ENCODE peak calls at places on chromosomes 3 and 15, in nine cellular contexts. One of them, this sample, is unnamed.

GRCh38 chr3:14152233-14152962 is 26.0 kb downstream of the XPC start:
- DNase-seq in AG10803: no peak
- DNase-seq in ovary: no peak
- DNase-seq in adrenal gland: no peak
- DNase-seq in body of pancreas: no peak
- DNase-seq in stomach: no peak
- DNase-seq in GM12864: no peak
- DNase-seq in A673: no peak
- DNase-seq in heart left ventricle: no peak
- DNase-seq in this sample: peak

GRCh38 chr15:65423977-65424679 is 1.4 kb upstream of the IGDCC4 start:
- DNase-seq in AG10803: peak
- DNase-seq in ovary: no peak
- DNase-seq in adrenal gland: no peak
- DNase-seq in body of pancreas: no peak
- DNase-seq in stomach: no peak
- DNase-seq in GM12864: no peak
- DNase-seq in A673: peak
- DNase-seq in heart left ventricle: no peak
- DNase-seq in this sample: no peak

GRCh38 chr3:2198880-2199279 is 100.2 kb downstream of the CNTN4 start:
- DNase-seq in AG10803: no peak
- DNase-seq in ovary: no peak
- DNase-seq in adrenal gland: no peak
- DNase-seq in body of pancreas: no peak
- DNase-seq in stomach: no peak
- DNase-seq in GM12864: no peak
- DNase-seq in A673: no peak
- DNase-seq in heart left ventricle: no peak
- DNase-seq in this sample: no peak

GRCh38 chr3:46196261-46196957 is 11.7 kb downstream of the CCR1 start:
- DNase-seq in AG10803: no peak
- DNase-seq in ovary: no peak
- DNase-seq in adrenal gland: no peak
- DNase-seq in body of pancreas: no peak
- DNase-seq in stomach: no peak
- DNase-seq in GM12864: no peak
- DNase-seq in A673: no peak
- DNase-seq in heart left ventricle: no peak
- DNase-seq in this sample: no peak

GRCh38 chr3:58568572-58569286 is 8.5 kb downstream of the FAM107A start:
- DNase-seq in AG10803: peak
- DNase-seq in ovary: peak
- DNase-seq in adrenal gland: peak
- DNase-seq in body of pancreas: peak
- DNase-seq in stomach: peak
- DNase-seq in GM12864: no peak
- DNase-seq in A673: peak
- DNase-seq in heart left ventricle: peak
- DNase-seq in this sample: peak

GRCh38 chr3:38164136-38164965 is 986 bp upstream of the OXSR1 start:
- DNase-seq in AG10803: no peak
- DNase-seq in ovary: peak
- DNase-seq in adrenal gland: peak
- DNase-seq in body of pancreas: peak
- DNase-seq in stomach: no peak
- DNase-seq in GM12864: no peak
- DNase-seq in A673: no peak
- DNase-seq in heart left ventricle: no peak
- DNase-seq in this sample: no peak

GRCh38 chr3:147977001-147977400 is 567.8 kb downstream of the ZIC1 start:
- DNase-seq in AG10803: no peak
- DNase-seq in ovary: no peak
- DNase-seq in adrenal gland: no peak
- DNase-seq in body of pancreas: no peak
- DNase-seq in stomach: no peak
- DNase-seq in GM12864: no peak
- DNase-seq in A673: no peak
- DNase-seq in heart left ventricle: no peak
- DNase-seq in this sample: no peak

GRCh38 chr3:63364495-63364894 is 86.4 kb downstream of the SYNPR start:
- DNase-seq in AG10803: peak
- DNase-seq in ovary: no peak
- DNase-seq in adrenal gland: no peak
- DNase-seq in body of pancreas: no peak
- DNase-seq in stomach: no peak
- DNase-seq in GM12864: no peak
- DNase-seq in A673: peak
- DNase-seq in heart left ventricle: no peak
- DNase-seq in this sample: peak

GRCh38 chr15:68384451-68385239 is 47.3 kb downstream of the ITGA11 start:
- DNase-seq in AG10803: peak
- DNase-seq in ovary: no peak
- DNase-seq in adrenal gland: peak
- DNase-seq in body of pancreas: no peak
- DNase-seq in stomach: peak
- DNase-seq in GM12864: no peak
- DNase-seq in A673: no peak
- DNase-seq in heart left ventricle: no peak
- DNase-seq in this sample: no peak

GRCh38 chr15:77860101-77860691 is 217.3 kb downstream of the TBC1D2B start:
- DNase-seq in AG10803: no peak
- DNase-seq in ovary: no peak
- DNase-seq in adrenal gland: no peak
- DNase-seq in body of pancreas: peak
- DNase-seq in stomach: no peak
- DNase-seq in GM12864: no peak
- DNase-seq in A673: no peak
- DNase-seq in heart left ventricle: no peak
- DNase-seq in this sample: no peak

GRCh38 chr3:141746962-141747361 is 8.9 kb downstream of the RNF7 start:
- DNase-seq in AG10803: no peak
- DNase-seq in ovary: no peak
- DNase-seq in adrenal gland: no peak
- DNase-seq in body of pancreas: no peak
- DNase-seq in stomach: no peak
- DNase-seq in GM12864: no peak
- DNase-seq in A673: no peak
- DNase-seq in heart left ventricle: no peak
- DNase-seq in this sample: no peak

GRCh38 chr3:74443102-74443501 is 171.4 kb downstream of the CNTN3 start:
- DNase-seq in AG10803: peak
- DNase-seq in ovary: no peak
- DNase-seq in adrenal gland: no peak
- DNase-seq in body of pancreas: no peak
- DNase-seq in stomach: no peak
- DNase-seq in GM12864: no peak
- DNase-seq in A673: no peak
- DNase-seq in heart left ventricle: no peak
- DNase-seq in this sample: peak

GRCh38 chr3:5505163-5505562 is 317.7 kb downstream of the EDEM1 start:
- DNase-seq in AG10803: no peak
- DNase-seq in ovary: no peak
- DNase-seq in adrenal gland: no peak
- DNase-seq in body of pancreas: no peak
- DNase-seq in stomach: no peak
- DNase-seq in GM12864: no peak
- DNase-seq in A673: no peak
- DNase-seq in heart left ventricle: no peak
- DNase-seq in this sample: no peak

GRCh38 chr15:75712668-75713337 is at the start of gene CSPG4:
- DNase-seq in AG10803: peak
- DNase-seq in ovary: peak
- DNase-seq in adrenal gland: peak
- DNase-seq in body of pancreas: peak
- DNase-seq in stomach: peak
- DNase-seq in GM12864: no peak
- DNase-seq in A673: no peak
- DNase-seq in heart left ventricle: peak
- DNase-seq in this sample: peak
- H3K4me3 ChIP-seq in AG10803: peak
- H3K4me3 ChIP-seq in ovary: peak
- H3K4me3 ChIP-seq in adrenal gland: no peak
- H3K4me3 ChIP-seq in body of pancreas: no peak
- H3K4me3 ChIP-seq in stomach: peak
- H3K4me3 ChIP-seq in GM12864: no peak
- H3K4me3 ChIP-seq in A673: no peak
- H3K4me3 ChIP-seq in heart left ventricle: peak
- H3K4me3 ChIP-seq in this sample: peak

GRCh38 chr3:117995795-117996194 is 1038.9 kb downstream of the IGSF11 start:
- DNase-seq in AG10803: no peak
- DNase-seq in ovary: no peak
- DNase-seq in adrenal gland: no peak
- DNase-seq in body of pancreas: no peak
- DNase-seq in stomach: no peak
- DNase-seq in GM12864: no peak
- DNase-seq in A673: no peak
- DNase-seq in heart left ventricle: no peak
- DNase-seq in this sample: no peak
- H3K4me3 ChIP-seq in AG10803: no peak
- H3K4me3 ChIP-seq in ovary: no peak
- H3K4me3 ChIP-seq in adrenal gland: no peak
- H3K4me3 ChIP-seq in body of pancreas: no peak
- H3K4me3 ChIP-seq in stomach: peak
- H3K4me3 ChIP-seq in GM12864: no peak
- H3K4me3 ChIP-seq in A673: no peak
- H3K4me3 ChIP-seq in heart left ventricle: no peak
- H3K4me3 ChIP-seq in this sample: peak

GRCh38 chr3:125605771-125606170 is 10.5 kb upstream of the OSBPL11 start:
- DNase-seq in AG10803: no peak
- DNase-seq in ovary: no peak
- DNase-seq in adrenal gland: no peak
- DNase-seq in body of pancreas: no peak
- DNase-seq in stomach: no peak
- DNase-seq in GM12864: no peak
- DNase-seq in A673: no peak
- DNase-seq in heart left ventricle: no peak
- DNase-seq in this sample: no peak

GRCh38 chr3:125606291-125606690 is 11.0 kb upstream of the OSBPL11 start:
- DNase-seq in AG10803: no peak
- DNase-seq in ovary: no peak
- DNase-seq in adrenal gland: no peak
- DNase-seq in body of pancreas: no peak
- DNase-seq in stomach: no peak
- DNase-seq in GM12864: no peak
- DNase-seq in A673: no peak
- DNase-seq in heart left ventricle: no peak
- DNase-seq in this sample: no peak

GRCh38 chr3:125608419-125608818 is 13.1 kb upstream of the OSBPL11 start:
- DNase-seq in AG10803: no peak
- DNase-seq in ovary: no peak
- DNase-seq in adrenal gland: no peak
- DNase-seq in body of pancreas: no peak
- DNase-seq in stomach: no peak
- DNase-seq in GM12864: no peak
- DNase-seq in A673: no peak
- DNase-seq in heart left ventricle: no peak
- DNase-seq in this sample: no peak

GRCh38 chr3:125602752-125603649 is 7.7 kb upstream of the OSBPL11 start:
- DNase-seq in AG10803: peak
- DNase-seq in ovary: no peak
- DNase-seq in adrenal gland: peak
- DNase-seq in body of pancreas: peak
- DNase-seq in stomach: no peak
- DNase-seq in GM12864: no peak
- DNase-seq in A673: peak
- DNase-seq in heart left ventricle: no peak
- DNase-seq in this sample: peak
- H3K4me3 ChIP-seq in AG10803: no peak
- H3K4me3 ChIP-seq in ovary: no peak
- H3K4me3 ChIP-seq in adrenal gland: no peak
- H3K4me3 ChIP-seq in body of pancreas: no peak
- H3K4me3 ChIP-seq in stomach: no peak
- H3K4me3 ChIP-seq in GM12864: no peak
- H3K4me3 ChIP-seq in A673: peak
- H3K4me3 ChIP-seq in heart left ventricle: no peak
- H3K4me3 ChIP-seq in this sample: no peak

GRCh38 chr3:52530918-52531635 is 2.6 kb downstream of the NT5DC2 start:
- DNase-seq in AG10803: no peak
- DNase-seq in ovary: peak
- DNase-seq in adrenal gland: peak
- DNase-seq in body of pancreas: no peak
- DNase-seq in stomach: peak
- DNase-seq in GM12864: no peak
- DNase-seq in A673: no peak
- DNase-seq in heart left ventricle: peak
- DNase-seq in this sample: no peak

GRCh38 chr3:52532838-52533622 is 627 bp downstream of the NT5DC2 start:
- DNase-seq in AG10803: no peak
- DNase-seq in ovary: peak
- DNase-seq in adrenal gland: peak
- DNase-seq in body of pancreas: no peak
- DNase-seq in stomach: peak
- DNase-seq in GM12864: no peak
- DNase-seq in A673: no peak
- DNase-seq in heart left ventricle: no peak
- DNase-seq in this sample: peak

GRCh38 chr3:52533623-52534280 is at the start of gene NT5DC2:
- DNase-seq in AG10803: peak
- DNase-seq in ovary: peak
- DNase-seq in adrenal gland: peak
- DNase-seq in body of pancreas: peak
- DNase-seq in stomach: peak
- DNase-seq in GM12864: no peak
- DNase-seq in A673: peak
- DNase-seq in heart left ventricle: peak
- DNase-seq in this sample: peak

GRCh38 chr3:52532517-52532837 is 1.2 kb downstream of the NT5DC2 start:
- DNase-seq in AG10803: no peak
- DNase-seq in ovary: peak
- DNase-seq in adrenal gland: peak
- DNase-seq in body of pancreas: no peak
- DNase-seq in stomach: peak
- DNase-seq in GM12864: peak
- DNase-seq in A673: no peak
- DNase-seq in heart left ventricle: no peak
- DNase-seq in this sample: peak

DNA sequence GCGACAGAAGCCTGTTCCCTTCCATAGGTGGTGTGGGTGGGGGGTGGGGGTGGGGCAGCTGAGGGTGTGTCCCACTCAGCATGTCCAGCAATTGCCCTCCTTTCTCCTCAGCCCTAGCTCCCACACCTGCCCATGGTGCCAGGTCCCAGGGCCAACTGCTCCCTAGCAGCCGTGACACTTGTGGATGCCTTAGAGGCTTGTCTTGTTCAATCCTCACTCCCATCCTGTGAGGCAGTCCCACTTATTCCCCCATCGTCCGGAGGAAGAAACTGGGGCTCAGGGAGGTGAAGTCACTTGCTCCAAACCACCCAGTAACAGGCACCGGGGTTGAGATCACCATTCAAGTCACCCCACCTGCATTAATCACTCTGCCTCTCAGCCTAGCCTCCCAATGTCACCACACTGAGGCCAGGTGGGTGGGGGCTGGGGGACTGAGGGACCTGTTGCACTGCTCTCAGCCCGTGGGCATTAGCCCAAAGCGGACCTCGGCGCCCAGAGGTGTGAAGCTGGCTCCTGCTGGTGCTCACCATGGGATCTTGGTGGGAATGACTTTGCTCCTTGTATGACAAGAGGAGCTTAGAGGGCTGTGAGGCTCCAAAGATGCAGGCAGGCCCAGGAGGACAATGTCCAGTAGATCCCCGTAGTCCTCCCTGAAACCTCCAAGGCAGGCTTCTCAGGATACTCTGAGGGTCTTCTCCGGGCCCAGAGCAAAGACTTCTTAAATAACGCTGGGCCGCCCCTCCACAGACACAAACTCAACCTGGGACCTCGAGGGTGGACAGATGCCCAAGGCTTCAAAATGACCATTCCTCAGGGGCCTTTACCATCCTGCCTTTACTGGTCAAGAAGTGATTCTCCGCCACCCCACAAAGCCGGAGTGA is 1.8 kb downstream of the NT5DC2 start:
- DNase-seq in AG10803: no peak
- DNase-seq in ovary: peak
- DNase-seq in adrenal gland: peak
- DNase-seq in body of pancreas: no peak
- DNase-seq in stomach: peak
- DNase-seq in GM12864: no peak
- DNase-seq in A673: no peak
- DNase-seq in heart left ventricle: no peak
- DNase-seq in this sample: no peak
- H3K4me3 ChIP-seq in AG10803: peak
- H3K4me3 ChIP-seq in ovary: no peak
- H3K4me3 ChIP-seq in adrenal gland: no peak
- H3K4me3 ChIP-seq in body of pancreas: no peak
- H3K4me3 ChIP-seq in stomach: peak
- H3K4me3 ChIP-seq in GM12864: peak
- H3K4me3 ChIP-seq in A673: peak
- H3K4me3 ChIP-seq in heart left ventricle: peak
- H3K4me3 ChIP-seq in this sample: peak

This sample was measured in cardiac muscle cell.